ENCODE peak calls at places on chromosomes 11 and 22, in nine cellular contexts. Q is T-helper 9 cell, D is fibroblast of the conjunctiva, Y is activated T-cell treated with anti-CD3 and anti-CD28 coated beads for 1 hour, U is HCT116, P is vagina, V is HL-60, X is naive B cell, T is sigmoid colon. M is an unnamed sample.

GRCh38 chr22:42000466-42000865 is 1.9 kb downstream of the WBP2NL start:
- DNase-seq in Q (no peak), D (no peak), Y (no peak), U (no peak), P (no peak), V (no peak), X (no peak), T (no peak), M (no peak)

GRCh38 chr11:75867778-75868374 is 52.9 kb downstream of the UVRAG start:
- DNase-seq in Q (peak), D (peak), Y (peak), U (peak), P (no peak), V (peak), X (peak), T (no peak), M (peak)

GRCh38 chr11:1876361-1877063 is 15.2 kb downstream of the PRR33 start:
- DNase-seq in Q (no peak), D (peak), Y (no peak), U (no peak), P (no peak), V (peak), X (no peak), T (peak), M (peak)

GRCh38 chr22:19823638-19824196 is 31.0 kb downstream of the GNB1L start:
- DNase-seq in Q (no peak), D (no peak), Y (no peak), U (no peak), P (no peak), V (peak), X (no peak), T (peak), M (no peak)

GRCh38 chr11:75934851-75935250 is 119.8 kb downstream of the UVRAG start:
- DNase-seq in Q (no peak), D (no peak), Y (no peak), U (no peak), P (no peak), V (no peak), X (no peak), T (no peak), M (no peak)

GRCh38 chr11:93572171-93572570 is 29.0 kb upstream of the SMCO4 start:
- DNase-seq in Q (no peak), D (no peak), Y (no peak), U (no peak), P (no peak), V (no peak), X (no peak), T (no peak), M (no peak)

GRCh38 chr11:59417023-59417422 is 9.2 kb downstream of the OR5A2 start:
- DNase-seq in Q (no peak), D (no peak), Y (no peak), U (no peak), P (no peak), V (no peak), X (peak), T (no peak), M (no peak)

GRCh38 chr22:29750029-29750428 is 16.8 kb downstream of the ZMAT5 start:
- DNase-seq in Q (no peak), D (no peak), Y (no peak), U (no peak), P (no peak), V (no peak), X (no peak), T (no peak), M (no peak)

GRCh38 chr11:110435780-110436717 is 6.3 kb downstream of the FDX1 start:
- DNase-seq in Q (no peak), D (no peak), Y (no peak), U (no peak), P (no peak), V (no peak), X (no peak), T (no peak), M (no peak)

GRCh38 chr11:116578971-116579687 is 193.7 kb downstream of the BUD13 start:
- DNase-seq in Q (no peak), D (no peak), Y (no peak), U (no peak), P (no peak), V (no peak), X (no peak), T (no peak), M (no peak)

GRCh38 chr11:123054301-123055065 is 7.5 kb downstream of the HSPA8 start:
- DNase-seq in Q (no peak), D (peak), Y (no peak), U (peak), P (no peak), V (peak), X (peak), T (no peak), M (peak)

GRCh38 chr11:19200410-19201201 is 1.2 kb downstream of the CSRP3 start:
- DNase-seq in Q (no peak), D (peak), Y (no peak), U (no peak), P (no peak), V (peak), X (no peak), T (no peak), M (no peak)

GRCh38 chr11:22244986-22245592 is 52.2 kb downstream of the ANO5 start:
- DNase-seq in Q (no peak), D (peak), Y (peak), U (peak), P (no peak), V (peak), X (peak), T (no peak), M (peak)

GRCh38 chr11:116703421-116703820 is 69.4 kb downstream of the BUD13 start:
- DNase-seq in Q (no peak), D (no peak), Y (no peak), U (no peak), P (no peak), V (no peak), X (no peak), T (peak), M (peak)

GRCh38 chr11:47233989-47234668 is 14.5 kb downstream of the ACP2 start:
- DNase-seq in Q (no peak), D (no peak), Y (no peak), U (no peak), P (no peak), V (peak), X (no peak), T (no peak), M (peak)

GRCh38 chr11:122853971-122854446 is 15.7 kb downstream of the CRTAM start:
- DNase-seq in Q (no peak), D (peak), Y (peak), U (peak), P (no peak), V (peak), X (peak), T (no peak), M (peak)

GRCh38 chr11:106021181-106021966 is 666 bp downstream of the MSANTD4 start:
- DNase-seq in Q (no peak), D (no peak), Y (no peak), U (no peak), P (no peak), V (peak), X (no peak), T (no peak), M (peak)

GRCh38 chr22:49095366-49095765 is 732.3 kb downstream of the BRD1 start:
- DNase-seq in Q (no peak), D (no peak), Y (no peak), U (no peak), P (no peak), V (no peak), X (no peak), T (no peak), M (no peak)

GRCh38 chr11:100875521-100875869 is 188.4 kb downstream of the ARHGAP42 start:
- DNase-seq in Q (no peak), D (no peak), Y (no peak), U (no peak), P (no peak), V (no peak), X (no peak), T (no peak), M (no peak)

GRCh38 chr22:38097557-38098409 is 12.7 kb downstream of the BAIAP2L2 start:
- DNase-seq in Q (no peak), D (no peak), Y (no peak), U (peak), P (no peak), V (no peak), X (no peak), T (no peak), M (no peak)

GRCh38 chr22:37996079-37996478 is 11.7 kb upstream of the SOX10 start:
- DNase-seq in Q (no peak), D (no peak), Y (no peak), U (no peak), P (no peak), V (no peak), X (peak), T (no peak), M (no peak)

GRCh38 chr11:35567737-35568465 is 42.5 kb upstream of the PAMR1 start:
- DNase-seq in Q (no peak), D (no peak), Y (no peak), U (no peak), P (no peak), V (peak), X (no peak), T (no peak), M (no peak)

GRCh38 chr11:86249307-86250098 is 5.0 kb downstream of the EED start:
- DNase-seq in Q (no peak), D (no peak), Y (no peak), U (no peak), P (no peak), V (no peak), X (no peak), T (no peak), M (no peak)

GRCh38 chr11:93822359-93822758 is 28.1 kb downstream of the VSTM5 start:
- DNase-seq in Q (no peak), D (no peak), Y (no peak), U (no peak), P (no peak), V (no peak), X (no peak), T (no peak), M (no peak)

GRCh38 chr11:129766858-129767604 is 48.6 kb upstream of the TMEM45B start:
- DNase-seq in Q (no peak), D (no peak), Y (no peak), U (peak), P (no peak), V (peak), X (no peak), T (no peak), M (peak)

GRCh38 chr11:22337571-22338464 is at the start of gene SLC17A6:
- DNase-seq in Q (no peak), D (no peak), Y (no peak), U (no peak), P (no peak), V (peak), X (no peak), T (no peak), M (peak)

GRCh38 chr11:119721129-119722120 is 7.6 kb downstream of the NECTIN1 start:
- DNase-seq in Q (no peak), D (no peak), Y (no peak), U (no peak), P (no peak), V (no peak), X (no peak), T (no peak), M (no peak)